ENCODE peak calls at places on chromosomes 4 and X, in four cellular contexts. E, G, I and N are unnamed samples.

GRCh38 chr4:172648471-172648870 is 520.1 kb upstream of the GALNT7 start:
- DNase-seq in I (peak; percentile 26), G (no peak), E (peak; percentile 41), N (no peak)

GRCh38 chr4:25190407-25190806 is 30.2 kb upstream of the SEPSECS start:
- DNase-seq in E (no peak), G (no peak), I (no peak), N (no peak)

GRCh38 chr4:105191621-105192210 is 45.0 kb downstream of the TET2 start:
- DNase-seq in E (peak; percentile 76), I (peak; percentile 72), G (no peak), N (no peak)

GRCh38 chr4:26356067-26356466 is 35.3 kb downstream of the RBPJ start:
- DNase-seq in I (peak; percentile 40), G (no peak), E (peak; percentile 70), N (no peak)

GRCh38 chr4:73064536-73064935 is 5.0 kb downstream of the COX18 start:
- DNase-seq in G (no peak), E (peak; percentile 47), I (no peak), N (no peak)

GRCh38 chrX:50860518-50860917 is 46.5 kb upstream of the SHROOM4 start:
- DNase-seq in I (no peak), G (no peak), E (no peak), N (no peak)

GRCh38 chr4:173990126-173990878 is 293.2 kb downstream of the FBXO8 start:
- DNase-seq in E (peak; percentile 20), I (peak; percentile 46), G (no peak), N (no peak)

GRCh38 chrX:110755061-110755460 is 40.6 kb downstream of the CHRDL1 start:
- DNase-seq in E (peak; percentile 90), I (peak; percentile 40), G (no peak), N (no peak)

GRCh38 chr4:180500146-180500545 is 1743.1 kb upstream of the TENM3 start:
- DNase-seq in I (no peak), G (no peak), E (no peak), N (no peak)

GRCh38 chrX:150478496-150479492 is 89.6 kb upstream of the MTM1 start:
- DNase-seq in G (no peak), I (no peak), E (no peak), N (no peak)

GRCh38 chrX:103503163-103503852 is 16.0 kb downstream of the RAB40A start:
- DNase-seq in I (peak; percentile 33), E (peak; percentile 27), G (no peak), N (no peak)

GRCh38 chr4:7222521-7222920 is 30.2 kb downstream of the SORCS2 start:
- DNase-seq in I (no peak), G (no peak), E (peak; percentile 59), N (no peak)

GRCh38 chrX:48677456-48678030 is 6.1 kb upstream of the WAS start:
- DNase-seq in E (no peak), G (no peak), I (no peak), N (no peak)

GRCh38 chr4:139247241-139247640 is 32.8 kb downstream of the MGARP start:
- DNase-seq in G (no peak), E (peak; percentile 54), I (peak; percentile 39), N (no peak)

GRCh38 chrX:53089224-53089842 is 4.6 kb upstream of the KANTR start:
- DNase-seq in G (no peak), E (peak; percentile 58), I (peak; percentile 68), N (peak; percentile 60)

GRCh38 chr4:89752932-89753598 is 83.9 kb downstream of the SNCA start:
- DNase-seq in I (peak; percentile 92), E (peak; percentile 81), G (no peak), N (no peak)

GRCh38 chr4:20341121-20341758 is 89.5 kb downstream of the SLIT2 start:
- DNase-seq in I (no peak), G (no peak), E (no peak), N (no peak)

GRCh38 chr4:109434007-109434792 is 585 bp downstream of the SEC24B start:
- DNase-seq in G (peak; percentile 85), I (peak; percentile 18), E (peak; percentile 16), N (peak; percentile 44)

GRCh38 chr4:6898763-6899162 is 10.9 kb upstream of the TBC1D14 start:
- DNase-seq in I (no peak), E (no peak), G (no peak), N (no peak)

GRCh38 chr4:41360911-41361830 is 104.4 kb downstream of the UCHL1 start:
- DNase-seq in E (peak; percentile 36), G (peak; percentile 82), I (no peak), N (peak; percentile 42)

GRCh38 chrX:39972340-39972739 is 125.4 kb downstream of the BCOR start:
- DNase-seq in G (no peak), E (peak; percentile 80), I (peak; percentile 53), N (no peak)

GRCh38 chr4:105979506-105979905 is 84.2 kb downstream of the NPNT start:
- DNase-seq in G (no peak), E (peak; percentile 23), I (no peak), N (no peak)

GRCh38 chr4:56496241-56496640 is 9.3 kb upstream of the ARL9 start:
- DNase-seq in G (no peak), I (no peak), E (no peak), N (no peak)

GRCh38 chrX:38807873-38808272 is 6.6 kb downstream of the MID1IP1 start:
- DNase-seq in G (no peak), E (peak; percentile 41), I (no peak), N (no peak)

GRCh38 chr4:41661447-41662076 is 87.0 kb downstream of the PHOX2B start:
- DNase-seq in I (peak; percentile 48), G (no peak), E (peak; percentile 30), N (peak; percentile 65)

GRCh38 chr4:138821321-138821720 is 194.3 kb upstream of the NOCT start:
- DNase-seq in G (no peak), E (no peak), I (no peak), N (no peak)

GRCh38 chr4:41957634-41958033 is 22.4 kb downstream of the TMEM33 start:
- DNase-seq in I (peak; percentile 5), G (no peak), E (no peak), N (no peak)

GRCh38 chr4:144954224-144954623 is 143.8 kb downstream of the ANAPC10 start:
- DNase-seq in E (no peak), G (no peak), I (no peak), N (no peak)

GRCh38 chr4:173498771-173499170 is 31.3 kb downstream of the HAND2 start:
- DNase-seq in E (no peak), G (no peak), I (no peak), N (no peak)

GRCh38 chr4:122152699-122153328 is 683 bp downstream of the BLTP1 start:
- DNase-seq in I (peak; percentile 25), G (peak; percentile 79), E (peak; percentile 36), N (peak; percentile 54)

GRCh38 chr4:70725633-70726032 is 3.9 kb downstream of the RUFY3 start:
- DNase-seq in E (no peak), G (no peak), I (no peak), N (no peak)

GRCh38 chrX:134074151-134074550 is 88.8 kb upstream of the GPC3 start:
- DNase-seq in I (no peak), G (no peak), E (no peak), N (no peak)

GRCh38 chr4:52852696-52853095 is 9.4 kb upstream of the RASL11B start:
- DNase-seq in G (no peak), I (no peak), E (peak; percentile 32), N (no peak)

GRCh38 chrX:120464409-120464808 is 4.7 kb downstream of the LAMP2 start:
- DNase-seq in E (no peak), G (no peak), I (no peak), N (no peak)

GRCh38 chrX:73289039-73289438 is 74.4 kb upstream of the NAP1L2 start:
- DNase-seq in I (no peak), E (no peak), G (no peak), N (no peak)

DNA sequence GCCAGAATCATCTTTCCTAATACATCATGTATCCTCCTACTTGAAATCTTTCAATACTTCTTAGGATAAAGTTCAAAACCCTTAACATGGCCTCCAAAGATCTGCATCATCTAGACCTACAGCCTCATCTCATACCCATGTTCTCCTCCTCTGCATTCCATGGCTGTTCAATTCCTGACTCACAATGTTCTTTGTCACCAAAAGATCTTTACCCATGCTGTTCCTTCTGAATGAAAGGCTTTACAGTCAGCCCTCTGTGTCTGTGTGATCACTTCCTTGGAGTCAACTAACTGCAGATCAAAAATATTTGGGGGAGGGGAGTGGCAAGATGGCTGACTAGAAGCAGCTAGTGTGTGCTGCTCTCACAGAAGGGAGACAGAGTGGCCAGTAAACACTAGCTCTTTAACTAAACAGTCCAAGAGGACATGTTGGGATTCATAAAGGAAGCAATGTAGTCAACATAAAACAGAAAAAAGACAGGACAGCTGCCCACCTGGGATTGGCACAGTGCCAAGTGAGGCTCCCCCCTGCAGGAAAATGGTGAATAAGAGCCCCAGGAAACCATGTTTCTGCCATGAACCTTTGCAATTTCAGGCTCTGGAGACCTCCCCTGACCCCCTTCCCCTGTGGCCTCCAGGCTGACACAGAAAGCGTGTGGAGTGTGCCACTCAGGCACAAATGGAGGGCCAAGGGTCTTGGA is 31.9 kb downstream of the CBR4 start:
- DNase-seq in I (peak; percentile 68), E (peak; percentile 50), G (no peak), N (no peak)
- H3K9me3 ChIP-seq in I (peaks cover 3% of the 10 kb centered on the region), E (no peaks in the 10 kb centered on the region), G (peaks cover 11% of the 10 kb centered on the region), N (no peaks in the 10 kb centered on the region)

GRCh38 chr4:3391422-3391821 is 50.3 kb upstream of the HGFAC start:
- DNase-seq in E (no peak), I (no peak), G (no peak), N (no peak)
- H3K4me1 ChIP-seq in E (peaks cover 3% of the 10 kb centered on the region), I (peaks cover 19% of the 10 kb centered on the region), G (peaks cover 20% of the 10 kb centered on the region), N (no peaks in the 10 kb centered on the region)

DNA sequence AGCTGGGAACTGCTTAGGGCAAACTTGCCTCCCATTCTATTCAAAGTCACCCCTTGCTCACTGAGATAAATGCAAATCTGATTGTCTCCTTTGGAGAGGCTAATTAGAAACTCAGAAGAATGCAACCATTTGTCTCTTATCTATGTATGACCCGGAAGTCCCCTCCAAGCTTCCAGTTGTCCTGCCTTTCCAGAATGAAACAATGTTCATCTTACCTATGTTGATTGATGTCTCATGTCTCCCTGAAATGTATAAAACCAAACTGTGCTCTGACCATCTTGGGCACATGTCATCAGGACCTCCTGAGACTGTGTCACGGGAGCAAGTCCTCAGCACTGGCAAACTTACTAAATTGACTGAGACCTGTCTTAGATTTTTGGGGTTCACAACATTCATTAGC is 37.1 kb upstream of the TMPRSS11E start:
- DNase-seq in E (no peak), G (no peak), I (no peak), N (no peak)
- H3K9ac ChIP-seq in E (no peak overlapping the region), G (no peak overlapping the region), I (no peak overlapping the region), N (no peak overlapping the region)

DNA sequence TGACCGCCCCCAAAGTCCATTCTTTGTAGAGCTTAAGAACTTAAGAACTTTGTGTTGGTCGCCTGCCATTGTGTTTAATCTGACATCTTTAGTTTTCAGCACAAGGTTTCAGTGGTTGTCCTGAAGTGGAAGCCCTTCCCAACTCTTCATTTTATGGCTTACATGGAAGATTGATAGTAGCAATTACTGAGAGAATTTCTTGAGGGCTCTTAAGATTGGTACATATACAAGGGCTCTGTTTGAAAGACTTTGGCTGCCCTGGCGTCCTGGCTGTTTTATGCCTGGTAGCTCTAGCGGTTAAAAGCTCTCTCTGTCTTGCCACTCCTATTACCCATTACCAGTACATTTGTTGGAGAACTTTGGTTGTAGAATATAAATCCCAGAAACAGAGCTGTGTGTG is 75.0 kb downstream of the KDM6A start:
- DNase-seq in E (no peak), I (no peak), G (no peak), N (no peak)
- H3K9me3 ChIP-seq in E (no peaks in the 10 kb centered on the region), I (peaks cover 4% of the 10 kb centered on the region), G (no peaks in the 10 kb centered on the region), N (no peaks in the 10 kb centered on the region)